ENCODE peak calls at places on chromosomes 16 and 17, in six cellular contexts. O, I, J, D, U and H are unnamed samples.

GRCh38 chr17:64315032-64315490 is 52.0 kb upstream of the TEX2 start:
- DNase-seq in O (no peak), I (peak; percentile 93), J (no peak), D (peak; percentile 97), U (peak; percentile 65), H (no peak)

GRCh38 chr17:1966274-1967086 is 58.7 kb downstream of the RTN4RL1 start:
- DNase-seq in O (no peak), I (no peak), J (no peak), D (no peak), U (no peak), H (no peak)

GRCh38 chr16:59632266-59632855 is 898.2 kb upstream of the GOT2 start:
- DNase-seq in O (peak; percentile 68), I (no peak), J (no peak), D (peak; percentile 60), U (peak; percentile 98), H (no peak)

GRCh38 chr16:85592700-85593502 is 20.2 kb upstream of the GSE1 start:
- DNase-seq in O (peak; percentile 59), I (no peak), J (no peak), D (no peak), U (peak; percentile 52), H (no peak)

GRCh38 chr16:695355-696089 is 5.3 kb upstream of the WDR24 start:
- DNase-seq in O (no peak), I (no peak), J (no peak), D (no peak), U (no peak), H (no peak)

GRCh38 chr16:89359296-89360147 is 130.8 kb downstream of the ANKRD11 start:
- DNase-seq in O (no peak), I (no peak), J (no peak), D (peak; percentile 43), U (peak; percentile 17), H (no peak)

GRCh38 chr16:1470543-1471251 is 4.1 kb downstream of the CLCN7 start:
- DNase-seq in O (peak; percentile 43), I (no peak), J (no peak), D (peak; percentile 39), U (peak; percentile 70), H (no peak)

GRCh38 chr17:69651921-69652320 is 237.4 kb downstream of the MAP2K6 start:
- DNase-seq in O (no peak), I (no peak), J (no peak), D (no peak), U (no peak), H (no peak)

GRCh38 chr16:89108412-89108811 is 14.8 kb downstream of the ACSF3 start:
- DNase-seq in O (no peak), I (no peak), J (no peak), D (no peak), U (no peak), H (no peak)

GRCh38 chr16:75238132-75238852 is 13.1 kb downstream of the BCAR1 start:
- DNase-seq in O (peak; percentile 91), I (peak; percentile 81), J (no peak), D (peak; percentile 85), U (peak; percentile 72), H (peak; percentile 86)

GRCh38 chr17:19672009-19672837 is 23.7 kb downstream of the ALDH3A2 start:
- DNase-seq in O (peak; percentile 8), I (peak; percentile 48), J (no peak), D (no peak), U (no peak), H (peak; percentile 58)

GRCh38 chr16:51306116-51306515 is 155.0 kb upstream of the SALL1 start:
- DNase-seq in O (no peak), I (no peak), J (no peak), D (no peak), U (no peak), H (no peak)

GRCh38 chr17:58321571-58322525 is 6.7 kb downstream of the TSPOAP1 start:
- DNase-seq in O (no peak), I (no peak), J (no peak), D (no peak), U (no peak), H (no peak)

GRCh38 chr16:8655184-8655717 is 19.2 kb upstream of the ABAT start:
- DNase-seq in O (peak; percentile 35), I (no peak), J (peak; percentile 49), D (peak; percentile 63), U (no peak), H (no peak)